ENCODE peak calls at places on chromosomes 11 and 22, in ten cellular contexts. P is GM23248, S is MM.1S, G is GM23338, Q is SK-N-SH, N is PC-3, Y is hepatocyte, U is OCI-LY7, I is PC-9, M is Karpas-422. O is an unnamed sample.
A peak's percentile ranks its signal among the peaks of the same experiment; 100 is the strongest.

GRCh38 chr11:116386118-116386699 is 386.6 kb downstream of the BUD13 start:
- DNase-seq in S (no peak), N (no peak), Q (no peak), I (no peak), P (no peak), U (no peak), M (no peak), G (peak; percentile 19), Y (no peak), O (no peak)

GRCh38 chr22:38347944-38348750 is 30.9 kb upstream of the CSNK1E start:
- DNase-seq in U (no peak), Y (no peak), I (peak; percentile 57), N (peak; percentile 55), Q (no peak), P (peak; percentile 54), S (no peak), G (no peak), M (no peak), O (no peak)

GRCh38 chr11:92787638-92788037 is 181.8 kb upstream of the MTNR1B start:
- DNase-seq in M (no peak), I (no peak), Y (no peak), N (no peak), G (no peak), P (no peak), U (no peak), S (no peak), Q (no peak), O (no peak)

GRCh38 chr22:38347181-38347943 is 30.1 kb upstream of the CSNK1E start:
- DNase-seq in G (no peak), Q (no peak), Y (no peak), N (no peak), U (no peak), P (no peak), M (no peak), S (no peak), I (no peak), O (no peak)

GRCh38 chr11:6646040-6646439 is 9.6 kb downstream of the DCHS1 start:
- DNase-seq in S (no peak), Y (no peak), N (no peak), U (peak; percentile 18), P (peak; percentile 86), M (no peak), I (no peak), G (no peak), Q (no peak), O (no peak)

GRCh38 chr11:64881476-64881875 is 3.1 kb upstream of the EHD1 start:
- DNase-seq in G (no peak), Q (no peak), N (no peak), P (no peak), I (no peak), Y (no peak), M (no peak), U (no peak), S (no peak), O (no peak)

GRCh38 chr11:111982532-111983186 is 42.5 kb upstream of the DLAT start:
- DNase-seq in Q (no peak), N (no peak), P (no peak), I (no peak), M (no peak), Y (no peak), U (no peak), S (no peak), G (peak; percentile 44), O (no peak)

GRCh38 chr11:128632151-128632791 is 44.9 kb upstream of the ETS1 start:
- DNase-seq in U (peak; percentile 90), I (peak; percentile 9), S (peak; percentile 75), Y (peak; percentile 68), M (peak; percentile 79), P (peak; percentile 78), Q (peak; percentile 67), N (peak; percentile 80), G (peak; percentile 88), O (peak; percentile 19)

GRCh38 chr22:35912668-35913067 is 116.0 kb downstream of the RBFOX2 start:
- DNase-seq in Q (no peak), N (no peak), S (peak; percentile 72), M (no peak), Y (no peak), G (no peak), P (no peak), U (no peak), I (no peak), O (no peak)

GRCh38 chr11:34866375-34866774 is 49.8 kb downstream of the APIP start:
- DNase-seq in M (no peak), U (no peak), Q (no peak), I (no peak), G (no peak), P (peak; percentile 68), S (no peak), N (no peak), Y (peak; percentile 28), O (no peak)

GRCh38 chr11:130068986-130069683 is 559 bp upstream of the APLP2 start:
- DNase-seq in P (peak; percentile 93), M (peak; percentile 64), I (no peak), Y (peak; percentile 61), Q (no peak), G (peak; percentile 67), S (peak; percentile 61), N (peak; percentile 97), U (no peak), O (peak; percentile 35)

GRCh38 chr11:76134239-76134638 is 72.1 kb downstream of the WNT11 start:
- DNase-seq in M (no peak), N (no peak), I (no peak), P (no peak), U (no peak), S (no peak), Q (no peak), G (no peak), Y (no peak), O (no peak)

GRCh38 chr11:76129729-76130128 is 76.6 kb downstream of the WNT11 start:
- DNase-seq in I (no peak), M (no peak), S (no peak), Y (no peak), U (no peak), Q (no peak), N (no peak), G (no peak), P (no peak), O (no peak)

GRCh38 chr11:76132268-76132667 is 74.0 kb downstream of the WNT11 start:
- DNase-seq in N (no peak), Q (no peak), P (no peak), G (no peak), I (no peak), S (no peak), Y (no peak), M (no peak), U (no peak), O (no peak)

GRCh38 chr11:76131585-76131984 is 74.7 kb downstream of the WNT11 start:
- DNase-seq in I (no peak), S (no peak), Y (no peak), M (no peak), U (no peak), G (no peak), P (no peak), N (no peak), Q (no peak), O (no peak)

GRCh38 chr11:76131142-76131541 is 75.2 kb downstream of the WNT11 start:
- DNase-seq in N (no peak), U (no peak), I (no peak), G (no peak), M (no peak), Y (no peak), P (no peak), Q (peak; percentile 50), S (no peak), O (no peak)
- H3K9me2 ChIP-seq in N (no peaks in the 10 kb centered on the region), U (no peaks in the 10 kb centered on the region), I (no peaks in the 10 kb centered on the region), G (peaks cover 2% of the 10 kb centered on the region), M (no peaks in the 10 kb centered on the region), Y (no peaks in the 10 kb centered on the region), P (no peaks in the 10 kb centered on the region), Q (no peaks in the 10 kb centered on the region), S (peaks cover 3% of the 10 kb centered on the region), O (no peaks in the 10 kb centered on the region)

DNA sequence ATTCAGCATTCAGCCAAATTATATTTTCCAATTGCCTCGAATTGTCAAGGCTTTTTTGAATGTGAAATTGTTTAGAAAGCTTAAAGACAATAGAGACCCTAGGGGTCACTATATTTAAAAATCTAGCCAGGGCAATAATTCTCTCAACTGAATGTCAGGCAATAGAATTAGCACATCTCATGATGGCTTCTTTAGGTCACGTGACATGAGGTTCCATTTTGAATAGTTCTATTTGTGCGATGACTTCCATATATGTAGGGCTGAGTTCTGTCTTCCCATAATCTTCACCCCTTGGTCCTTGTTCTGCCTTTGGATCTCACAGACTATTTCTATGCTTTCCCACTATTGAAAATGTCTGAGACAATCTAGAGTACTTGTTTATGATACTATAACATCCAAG is 527.7 kb upstream of the KIRREL3 start:
- DNase-seq in U (no peak), I (no peak), G (no peak), Y (no peak), S (no peak), P (no peak), N (no peak), Q (no peak), M (no peak), O (no peak)
- H3K4me3 ChIP-seq in U (no peak overlapping the region), I (no peak overlapping the region), G (no peak overlapping the region), Y (no peak overlapping the region), S (no peak overlapping the region), P (no peak overlapping the region), N (no peak overlapping the region), Q (no peak overlapping the region), M (no peak overlapping the region), O (no peak overlapping the region)

GRCh38 chr11:30206249-30206996 is 24.4 kb upstream of the FSHB start:
- DNase-seq in G (no peak), Q (no peak), Y (no peak), M (no peak), P (no peak), I (no peak), U (peak; percentile 41), N (no peak), S (peak; percentile 80), O (no peak)

GRCh38 chr11:30197869-30198268 is 32.9 kb upstream of the FSHB start:
- DNase-seq in M (no peak), P (no peak), G (no peak), U (no peak), I (no peak), Y (no peak), N (no peak), Q (no peak), S (no peak), O (no peak)

GRCh38 chr11:30203850-30204249 is 27.0 kb upstream of the FSHB start:
- DNase-seq in Q (no peak), S (no peak), N (no peak), G (no peak), Y (peak; percentile 13), I (no peak), M (no peak), P (no peak), U (no peak), O (no peak)
- H3K9me2 ChIP-seq in Q (no peaks in the 10 kb centered on the region), S (no peaks in the 10 kb centered on the region), N (no peaks in the 10 kb centered on the region), G (no peaks in the 10 kb centered on the region), Y (no peaks in the 10 kb centered on the region), I (no peaks in the 10 kb centered on the region), M (no peaks in the 10 kb centered on the region), P (no peaks in the 10 kb centered on the region), U (no peaks in the 10 kb centered on the region), O (no peaks in the 10 kb centered on the region)

DNA sequence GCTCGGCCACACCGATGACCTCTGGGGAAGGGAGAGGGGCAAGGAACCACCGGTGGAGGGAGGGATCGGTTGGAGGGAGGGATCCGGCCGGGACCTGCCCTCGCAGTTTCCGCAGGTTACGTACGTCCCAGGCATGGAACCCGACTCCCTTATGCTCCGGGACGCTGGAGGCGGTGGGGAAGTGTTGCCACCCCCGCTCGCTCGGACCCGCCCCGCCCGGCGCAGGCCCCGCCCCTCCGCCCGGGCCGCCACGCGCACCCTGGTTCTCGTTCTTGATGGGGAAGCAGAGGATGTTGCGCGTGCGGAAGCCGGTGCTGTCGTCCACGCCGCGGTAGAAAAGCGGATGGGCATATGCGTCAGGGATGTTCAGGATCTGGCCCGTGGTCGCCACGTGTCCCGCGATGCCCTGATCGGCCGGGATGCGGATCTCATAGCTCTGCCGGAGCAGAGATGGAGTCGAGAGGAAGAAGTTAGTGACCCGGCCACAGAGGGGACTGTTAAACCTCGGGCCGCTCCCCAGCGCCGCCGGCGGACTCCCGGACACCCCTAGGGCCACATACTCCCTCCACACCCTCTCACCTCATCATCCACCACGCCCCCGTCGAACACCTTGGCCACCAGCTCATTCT is 89.8 kb downstream of the PDE2A start:
- DNase-seq in N (no peak), Q (no peak), S (no peak), Y (no peak), P (peak; percentile 59), G (peak; percentile 87), M (no peak), I (no peak), U (no peak), O (no peak)
- H3K4me3 ChIP-seq in N (no peak overlapping the region), Q (no peak overlapping the region), S (no peak overlapping the region), Y (no peak overlapping the region), P (peak overlapping the region; percentile 45), G (peak overlapping the region; percentile 65), M (no peak overlapping the region), I (no peak overlapping the region), U (no peak overlapping the region), O (no peak overlapping the region)